ENCODE peak calls at places on chromosomes 2 and 18, in four cellular contexts. U is GM06990, X is fibroblast of lung, Z is fibroblast of the aortic adventitia. F is an unnamed sample.

GRCh38 chr2:151721161-151721560 is 13.1 kb downstream of the NEB start:
- DNase-seq in U (no peak), X (no peak), Z (no peak), F (no peak)

GRCh38 chr2:467543-467891 is 179.6 kb upstream of the ALKAL2 start:
- DNase-seq in U (no peak), X (no peak), Z (no peak), F (no peak)

GRCh38 chr2:185208261-185208660 is 530.3 kb upstream of the FSIP2 start:
- DNase-seq in U (no peak), X (peak; percentile 16), Z (no peak), F (peak; percentile 23)

GRCh38 chr2:1824202-1824905 is 80.0 kb upstream of the PXDN start:
- DNase-seq in U (no peak), X (peak; percentile 59), Z (peak; percentile 26), F (peak; percentile 7)

GRCh38 chr2:171430516-171431410 is 3.0 kb downstream of the METTL8 start:
- DNase-seq in U (no peak), X (no peak), Z (no peak), F (no peak)

GRCh38 chr18:68916734-68917133 is 118.9 kb downstream of the CCDC102B start:
- DNase-seq in U (no peak), X (no peak), Z (no peak), F (peak; percentile 71)

GRCh38 chr2:30629866-30630265 is 177.4 kb downstream of the CAPN13 start:
- DNase-seq in U (no peak), X (peak; percentile 23), Z (peak; percentile 58), F (peak; percentile 52)

GRCh38 chr18:76419811-76420210 is 75.2 kb downstream of the ZNF516 start:
- DNase-seq in U (no peak), X (no peak), Z (no peak), F (no peak)

GRCh38 chr2:64021578-64021977 is 2.4 kb upstream of the VPS54 start:
- DNase-seq in U (no peak), X (no peak), Z (no peak), F (no peak)

GRCh38 chr2:217360111-217360510 is 500.2 kb upstream of the TNP1 start:
- DNase-seq in U (no peak), X (no peak), Z (no peak), F (no peak)

GRCh38 chr2:37389984-37390765 is 45.7 kb downstream of the QPCT start:
- DNase-seq in U (peak; percentile 73), X (peak; percentile 62), Z (peak; percentile 70), F (peak; percentile 89)

GRCh38 chr2:67567866-67568265 is 170.7 kb downstream of the ETAA1 start:
- DNase-seq in U (no peak), X (no peak), Z (peak; percentile 73), F (peak; percentile 71)

GRCh38 chr2:238158807-238159539 is at the start of gene ERFE:
- DNase-seq in U (peak; percentile 43), X (peak; percentile 34), Z (no peak), F (no peak)

GRCh38 chr18:8443505-8443904 is 165.7 kb upstream of the RAB12 start:
- DNase-seq in U (no peak), X (no peak), Z (peak; percentile 28), F (peak; percentile 5)

GRCh38 chr2:43125090-43125998 is 101.1 kb downstream of the ZFP36L2 start:
- DNase-seq in U (no peak), X (no peak), Z (no peak), F (no peak)

GRCh38 chr18:78634061-78634696 is 345.4 kb upstream of the SALL3 start:
- DNase-seq in U (no peak), X (no peak), Z (no peak), F (no peak)

GRCh38 chr2:65489269-65489668 is 56.9 kb upstream of the SPRED2 start:
- DNase-seq in U (no peak), X (no peak), Z (no peak), F (no peak)

GRCh38 chr2:66189598-66189997 is 245.3 kb upstream of the MEIS1 start:
- DNase-seq in U (no peak), X (peak; percentile 67), Z (peak; percentile 21), F (peak; percentile 64)

GRCh38 chr2:104965900-104966299 is 72.0 kb upstream of the MRPS9 start:
- DNase-seq in U (no peak), X (no peak), Z (no peak), F (no peak)

GRCh38 chr18:48592540-48592939 is 53.7 kb downstream of the CTIF start:
- DNase-seq in U (no peak), X (no peak), Z (no peak), F (no peak)

GRCh38 chr2:230714122-230714453 is 1.4 kb downstream of the CAB39 start:
- DNase-seq in U (no peak), X (peak; percentile 84), Z (peak; percentile 73), F (peak; percentile 81)

GRCh38 chr2:64987963-64988419 is 1.2 kb upstream of the SLC1A4 start:
- DNase-seq in U (no peak), X (peak; percentile 90), Z (no peak), F (peak; percentile 92)

DNA sequence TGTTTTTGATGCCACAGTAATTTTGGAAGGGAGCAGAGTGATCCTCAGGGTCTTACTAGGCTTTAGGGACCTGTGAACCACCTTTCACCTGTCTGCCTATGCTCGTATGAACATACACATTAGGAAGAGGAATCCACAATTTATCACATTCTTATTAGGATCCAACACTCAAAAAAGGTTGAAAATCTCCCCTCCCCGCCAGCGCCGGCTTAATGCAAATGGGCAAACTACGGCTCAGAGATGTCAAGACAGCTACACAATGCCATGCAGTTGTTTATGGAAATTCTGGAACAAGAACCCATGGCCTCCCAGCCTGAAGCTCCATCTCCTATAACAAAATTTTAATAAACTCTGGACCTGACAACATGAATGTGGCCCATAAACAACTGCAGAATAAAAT is 375.9 kb upstream of the ACVR2A start:
- DNase-seq in U (no peak), X (no peak), Z (no peak), F (no peak)
- H3K4me3 ChIP-seq in U (no peak overlapping the region), X (no peak overlapping the region), Z (no peak overlapping the region), F (no peak overlapping the region)

DNA sequence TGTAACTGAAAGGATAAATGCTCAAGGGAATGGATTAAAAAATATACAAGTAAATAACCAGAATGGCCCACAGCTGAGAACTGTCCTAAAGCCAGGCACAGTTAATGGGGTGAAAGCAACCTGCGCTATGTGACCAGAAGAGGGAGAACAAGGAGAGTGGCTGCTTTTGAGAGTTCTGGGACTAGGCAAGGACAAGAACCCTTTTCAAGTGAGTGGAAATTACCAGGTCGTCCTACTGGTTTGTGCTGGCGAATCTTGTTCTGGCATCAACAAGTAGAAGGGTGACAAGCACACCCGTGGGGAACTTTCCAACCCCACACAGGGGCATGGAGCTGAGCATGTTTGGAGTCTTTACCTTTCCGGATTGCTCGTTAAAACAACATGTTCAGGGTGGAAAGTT is 82.8 kb downstream of the TMEM17 start:
- DNase-seq in U (no peak), X (peak; percentile 8), Z (peak; percentile 24), F (peak; percentile 14)
- TF ChIP-seq CTCF in U (no peak), X (peak; percentile 26), Z (peak; percentile 53), F (peak; percentile 33)

DNA sequence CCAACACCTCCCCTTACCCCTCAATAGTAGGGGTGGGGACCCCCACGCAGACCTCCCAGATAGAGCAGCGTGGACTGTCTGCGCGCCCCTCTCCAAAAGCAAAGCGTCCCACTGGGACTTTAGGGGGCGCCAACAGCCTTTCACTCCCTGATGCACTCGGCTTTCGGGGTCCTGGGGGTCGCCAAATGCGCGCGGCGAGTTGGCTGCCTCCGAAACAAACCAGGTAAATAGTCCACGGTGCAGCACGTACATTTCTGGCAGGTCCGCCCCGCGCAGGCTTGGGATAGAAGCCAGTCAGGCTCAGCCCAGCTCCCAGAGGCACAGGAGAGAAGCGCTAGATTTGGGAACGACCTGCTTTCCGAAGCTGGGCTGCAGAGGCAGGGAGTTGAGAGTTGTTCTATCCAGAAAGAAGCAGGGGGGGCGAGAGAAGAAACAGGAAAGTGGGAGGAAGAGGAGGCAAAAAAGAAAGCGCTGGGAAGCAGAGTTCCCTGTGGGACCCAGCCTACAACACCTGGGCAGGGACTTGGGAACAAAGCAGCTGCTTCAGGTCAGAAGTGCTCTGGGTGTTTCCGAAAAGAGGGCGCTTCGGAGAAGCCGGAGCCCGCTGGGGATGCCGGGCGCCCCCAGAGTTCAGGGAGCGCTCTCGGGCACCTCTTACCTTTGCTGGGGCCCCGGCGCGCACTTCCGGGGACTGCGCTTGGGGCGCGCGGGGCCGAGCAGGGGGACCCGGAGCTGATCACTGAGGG is 544 bp downstream of the EVA1A start:
- DNase-seq in U (no peak), X (peak; percentile 51), Z (peak; percentile 55), F (peak; percentile 41)
- H3K4me3 ChIP-seq in U (peak overlapping the region; percentile 57), X (peak overlapping the region; percentile 82), Z (peak overlapping the region; percentile 80), F (peak overlapping the region; percentile 84)

GRCh38 chr2:218755198-218755566 is 26.8 kb upstream of the CYP27A1 start:
- DNase-seq in U (no peak), X (no peak), Z (no peak), F (no peak)

GRCh38 chr2:218754201-218754600 is 27.7 kb upstream of the CYP27A1 start:
- DNase-seq in U (no peak), X (no peak), Z (no peak), F (no peak)

GRCh38 chr2:218756599-218757377 is 25.2 kb upstream of the CYP27A1 start:
- DNase-seq in U (no peak), X (no peak), Z (no peak), F (no peak)

GRCh38 chr2:218754781-218755180 is 27.2 kb upstream of the CYP27A1 start:
- DNase-seq in U (no peak), X (no peak), Z (no peak), F (no peak)

GRCh38 chr2:218755567-218756404 is 26.2 kb upstream of the CYP27A1 start:
- DNase-seq in U (no peak), X (no peak), Z (no peak), F (no peak)
- TF ChIP-seq CTCF in U (no peak), X (no peak), Z (no peak), F (no peak)

DNA sequence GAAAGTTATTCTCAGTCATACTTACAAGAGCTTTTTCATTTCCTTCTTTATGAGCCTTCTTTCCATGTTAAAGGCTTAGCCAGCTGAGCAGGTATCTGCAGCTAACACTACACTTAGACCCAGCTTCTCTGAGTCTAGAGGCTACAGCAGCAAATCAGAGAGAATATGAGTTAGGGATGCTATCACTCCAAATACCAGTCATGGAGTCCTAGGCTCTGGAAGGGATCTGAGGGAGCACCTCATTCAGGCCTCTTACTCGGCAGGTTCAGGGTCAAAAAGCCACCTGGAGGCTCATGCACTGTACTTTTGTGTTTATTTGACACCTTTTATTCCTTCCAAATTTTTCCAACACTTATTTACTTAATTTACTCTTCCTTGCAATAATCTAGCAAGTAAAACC is 2.9 kb downstream of the C2orf80 start:
- DNase-seq in U (no peak), X (no peak), Z (no peak), F (no peak)
- H3K4me3 ChIP-seq in U (no peak overlapping the region), X (no peak overlapping the region), Z (no peak overlapping the region), F (no peak overlapping the region)

DNA sequence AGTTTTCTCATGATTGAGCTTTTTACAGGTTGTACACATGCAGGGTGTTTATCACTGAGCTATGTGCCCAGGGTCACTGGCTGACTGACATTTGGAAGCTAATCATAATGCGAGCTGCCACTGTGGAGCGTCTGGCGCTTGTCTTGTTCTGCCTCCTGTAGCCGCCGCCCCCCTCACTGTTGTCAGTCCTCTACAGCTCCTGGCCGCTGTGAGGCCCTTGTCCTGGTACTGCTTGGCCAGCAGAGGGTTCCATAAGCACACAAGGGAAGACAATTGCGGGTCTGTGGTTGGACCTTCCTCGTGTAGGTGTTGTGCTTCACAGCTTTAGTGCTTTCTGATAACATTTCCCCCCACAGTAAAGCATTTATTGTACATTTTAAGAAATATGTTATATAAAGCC is 105.6 kb upstream of the LDLRAD4 start:
- DNase-seq in U (no peak), X (peak; percentile 42), Z (peak; percentile 14), F (peak; percentile 39)
- TF ChIP-seq CTCF in U (peak; percentile 21), X (peak; percentile 19), Z (peak; percentile 32), F (peak; percentile 19)

F was measured in fibroblast of mammary gland.